ENCODE peak calls at places on chromosomes 2 and 18, in four cellular contexts. One of them, this sample, is unnamed.

GRCh38 chr2:219057709-219058540 is 2.8 kb downstream of the IHH start:
- DNase-seq in endothelial cell of umbilical vein: peak; percentile 60
- DNase-seq in HCT116: peak; percentile 26
- DNase-seq in HepG2: peak; percentile 62
- DNase-seq in this sample: peak; percentile 78

GRCh38 chr2:127187081-127187775 is 32.9 kb downstream of the CYP27C1 start:
- DNase-seq in HepG2: no peak
- DNase-seq in HCT116: no peak
- DNase-seq in endothelial cell of umbilical vein: no peak
- DNase-seq in this sample: peak; percentile 30

GRCh38 chr2:166812166-166812891 is 76.0 kb upstream of the XIRP2 start:
- DNase-seq in endothelial cell of umbilical vein: no peak
- DNase-seq in HCT116: no peak
- DNase-seq in HepG2: no peak
- DNase-seq in this sample: no peak

GRCh38 chr2:85441859-85442258 is 23.3 kb downstream of the SH2D6 start:
- DNase-seq in HepG2: no peak
- DNase-seq in HCT116: no peak
- DNase-seq in endothelial cell of umbilical vein: no peak
- DNase-seq in this sample: no peak

GRCh38 chr2:2735041-2735440 is 404.0 kb upstream of the MYT1L start:
- DNase-seq in HCT116: no peak
- DNase-seq in endothelial cell of umbilical vein: no peak
- DNase-seq in HepG2: no peak
- DNase-seq in this sample: no peak

GRCh38 chr18:39840406-39840805 is 2114.6 kb upstream of the PIK3C3 start:
- DNase-seq in endothelial cell of umbilical vein: peak; percentile 69
- DNase-seq in HepG2: no peak
- DNase-seq in HCT116: no peak
- DNase-seq in this sample: no peak

GRCh38 chr2:223587301-223587700 is 14.9 kb downstream of the SCG2 start:
- DNase-seq in endothelial cell of umbilical vein: no peak
- DNase-seq in HepG2: no peak
- DNase-seq in HCT116: no peak
- DNase-seq in this sample: no peak

GRCh38 chr2:55768991-55769390 is 75.3 kb upstream of the PNPT1 start:
- DNase-seq in HepG2: no peak
- DNase-seq in endothelial cell of umbilical vein: no peak
- DNase-seq in HCT116: no peak
- DNase-seq in this sample: no peak

GRCh38 chr18:3648695-3649094 is 198.7 kb downstream of the TGIF1 start:
- DNase-seq in HCT116: no peak
- DNase-seq in endothelial cell of umbilical vein: no peak
- DNase-seq in HepG2: no peak
- DNase-seq in this sample: no peak

GRCh38 chr2:173401716-173402326 is 47.1 kb downstream of the CDCA7 start:
- DNase-seq in HepG2: no peak
- DNase-seq in endothelial cell of umbilical vein: peak; percentile 16
- DNase-seq in HCT116: no peak
- DNase-seq in this sample: no peak

DNA sequence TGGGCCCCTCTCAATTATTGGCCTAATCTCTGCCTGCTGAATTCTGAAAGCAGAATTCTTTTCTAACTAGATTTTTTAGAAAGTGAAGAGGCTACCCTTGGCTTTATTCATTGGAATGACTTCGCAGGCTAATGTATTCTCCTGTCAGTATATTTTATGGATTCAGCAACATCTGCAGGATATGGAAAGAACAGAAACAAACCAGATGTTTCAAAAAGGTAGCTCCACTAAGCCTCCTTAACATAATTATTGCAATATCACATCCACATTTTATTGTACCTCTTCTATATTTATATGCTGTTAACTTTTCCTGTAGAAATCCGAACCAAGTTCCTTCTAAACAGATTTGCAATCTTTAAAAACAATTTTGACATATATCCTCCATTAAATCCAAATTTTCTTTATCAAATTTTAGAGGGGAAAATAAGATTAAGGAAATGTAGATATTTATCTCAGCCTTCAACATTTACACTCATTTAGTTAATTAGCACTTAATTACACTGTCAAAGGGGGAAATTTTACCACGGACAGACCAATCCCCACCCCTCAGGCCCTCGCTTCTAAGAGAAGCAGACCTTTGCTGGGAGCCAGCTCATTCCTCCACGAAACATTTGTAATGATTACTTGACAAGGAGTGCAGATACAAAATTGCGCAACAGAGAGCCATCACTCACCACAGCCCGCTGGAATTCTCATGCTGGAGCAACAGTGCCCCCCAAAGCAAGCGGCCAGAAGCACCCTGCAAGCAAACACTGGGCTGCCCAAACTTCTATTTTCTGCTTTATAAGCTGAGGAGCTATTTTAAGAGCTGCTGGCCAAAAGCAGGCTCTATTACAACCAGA is 253.4 kb downstream of the ETAA1 start:
- DNase-seq in HCT116: peak; percentile 6
- DNase-seq in endothelial cell of umbilical vein: peak; percentile 65
- DNase-seq in HepG2: peak; percentile 63
- DNase-seq in this sample: peak; percentile 96
- TF ChIP-seq POLR2A in HCT116: no peak
- TF ChIP-seq POLR2A in endothelial cell of umbilical vein: no peak
- TF ChIP-seq POLR2A in HepG2: no peak
- TF ChIP-seq POLR2A in this sample: no peak

GRCh38 chr2:98454500-98455235 is 10.0 kb downstream of the INPP4A start:
- DNase-seq in HepG2: no peak
- DNase-seq in endothelial cell of umbilical vein: peak; percentile 56
- DNase-seq in HCT116: no peak
- DNase-seq in this sample: peak; percentile 40

GRCh38 chr2:98458667-98459380 is 14.2 kb downstream of the INPP4A start:
- DNase-seq in endothelial cell of umbilical vein: no peak
- DNase-seq in HCT116: no peak
- DNase-seq in HepG2: no peak
- DNase-seq in this sample: peak; percentile 44

GRCh38 chr2:98455494-98455976 is 10.9 kb downstream of the INPP4A start:
- DNase-seq in HepG2: no peak
- DNase-seq in endothelial cell of umbilical vein: no peak
- DNase-seq in HCT116: no peak
- DNase-seq in this sample: peak; percentile 28

GRCh38 chr2:98458207-98458606 is 13.5 kb downstream of the INPP4A start:
- DNase-seq in HCT116: no peak
- DNase-seq in HepG2: no peak
- DNase-seq in endothelial cell of umbilical vein: peak; percentile 52
- DNase-seq in this sample: no peak

DNA sequence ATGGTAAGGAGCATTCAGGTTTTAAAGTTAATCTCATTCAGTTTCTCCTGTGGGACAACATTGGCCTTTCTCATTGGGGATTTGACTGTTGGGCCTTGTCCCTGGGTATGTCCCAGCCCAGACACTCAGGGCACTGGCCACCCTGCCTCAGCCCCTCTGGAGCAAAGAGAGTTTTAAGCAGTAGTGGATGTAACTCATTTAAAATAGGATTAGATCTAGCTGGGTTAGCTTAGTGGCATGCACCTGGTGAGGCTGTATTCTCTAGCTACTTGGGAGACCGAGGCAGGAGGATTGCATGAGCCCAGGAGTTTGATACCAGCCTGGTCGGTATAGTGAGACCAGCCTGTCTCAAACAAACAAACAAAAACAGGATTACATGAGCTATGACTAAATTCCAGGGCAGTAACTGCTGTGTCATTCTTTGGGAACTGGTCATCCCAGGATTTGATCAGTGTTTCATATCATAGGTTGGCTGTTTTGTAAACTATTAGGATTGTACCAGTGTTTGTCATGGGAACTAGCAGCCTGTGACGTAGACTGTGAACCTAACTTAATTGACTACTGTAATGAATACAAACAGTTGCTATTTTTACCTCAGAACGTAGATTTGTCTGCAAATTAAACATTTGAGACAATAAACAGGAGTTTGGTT is 12.5 kb downstream of the INPP4A start:
- DNase-seq in HepG2: no peak
- DNase-seq in HCT116: no peak
- DNase-seq in endothelial cell of umbilical vein: peak; percentile 45
- DNase-seq in this sample: no peak
- TF ChIP-seq POLR2AphosphoS5 in HepG2: no peak
- TF ChIP-seq POLR2AphosphoS5 in HCT116: no peak
- TF ChIP-seq POLR2AphosphoS5 in endothelial cell of umbilical vein: no peak
- TF ChIP-seq POLR2AphosphoS5 in this sample: peak; percentile 25

DNA sequence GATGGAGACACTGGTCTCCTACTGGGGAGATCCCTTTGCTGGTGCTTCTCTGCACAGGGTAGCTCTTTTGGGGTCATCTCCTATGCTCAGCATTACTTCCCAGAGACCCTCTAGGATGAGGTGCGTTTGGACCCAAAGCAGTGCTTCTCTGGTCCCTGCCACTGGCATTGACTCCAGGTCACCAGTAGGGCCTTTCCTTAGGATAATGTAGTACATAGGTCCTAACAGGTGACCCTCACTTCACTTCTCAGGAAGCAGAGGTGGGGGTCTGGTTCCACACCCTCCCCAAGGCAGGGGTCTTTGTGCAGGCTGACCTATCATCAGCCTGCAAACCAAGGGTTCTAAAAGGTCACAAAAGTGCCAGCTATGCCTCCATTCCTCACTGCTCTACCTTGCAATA is 145.8 kb upstream of the HS6ST1 start:
- DNase-seq in endothelial cell of umbilical vein: no peak
- DNase-seq in HepG2: no peak
- DNase-seq in HCT116: no peak
- DNase-seq in this sample: no peak
- H3K9me3 ChIP-seq in endothelial cell of umbilical vein: no peaks in the 10 kb centered on the region
- H3K9me3 ChIP-seq in HepG2: peaks cover 20% of the 10 kb centered on the region
- H3K9me3 ChIP-seq in HCT116: peaks cover 9% of the 10 kb centered on the region
- H3K9me3 ChIP-seq in this sample: peaks cover 8% of the 10 kb centered on the region

DNA sequence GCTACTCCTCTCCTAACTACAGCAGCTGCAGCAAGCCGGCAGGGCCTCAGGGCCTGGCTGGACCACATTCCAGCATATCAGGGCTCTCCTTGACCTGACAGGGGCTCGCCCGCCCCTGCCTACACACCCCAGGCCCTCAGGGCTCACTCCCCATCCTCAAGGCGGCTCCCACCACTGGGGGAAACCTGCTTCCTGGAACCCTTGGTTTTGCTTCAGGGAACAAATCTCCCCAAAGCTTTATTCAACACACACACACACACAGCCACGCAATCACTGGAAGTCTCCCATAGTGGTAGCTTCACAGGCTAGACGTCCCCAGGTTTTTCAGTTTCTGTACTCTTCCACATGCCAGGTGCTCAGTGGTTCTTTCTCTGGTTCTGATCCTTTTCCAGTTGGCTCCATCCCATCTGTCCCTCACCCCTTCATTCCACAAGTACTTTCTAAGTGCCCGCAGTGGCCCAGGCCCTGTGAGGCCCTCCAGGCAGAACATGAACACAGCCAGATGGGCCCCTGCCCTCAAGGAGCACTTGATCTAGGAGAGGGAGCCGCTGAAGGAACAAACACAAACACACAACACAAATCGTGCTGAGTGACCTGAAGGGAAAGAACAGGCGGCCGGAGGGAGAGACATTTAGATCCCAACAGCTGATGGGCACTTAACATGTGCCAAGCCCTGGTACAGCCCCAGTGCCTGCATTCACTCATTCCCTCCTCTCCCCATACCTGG is 51.1 kb downstream of the TNS1 start:
- DNase-seq in endothelial cell of umbilical vein: no peak
- DNase-seq in HepG2: no peak
- DNase-seq in HCT116: no peak
- DNase-seq in this sample: peak; percentile 65
- TF ChIP-seq POLR2A in endothelial cell of umbilical vein: no peak
- TF ChIP-seq POLR2A in HepG2: no peak
- TF ChIP-seq POLR2A in HCT116: no peak
- TF ChIP-seq POLR2A in this sample: no peak

DNA sequence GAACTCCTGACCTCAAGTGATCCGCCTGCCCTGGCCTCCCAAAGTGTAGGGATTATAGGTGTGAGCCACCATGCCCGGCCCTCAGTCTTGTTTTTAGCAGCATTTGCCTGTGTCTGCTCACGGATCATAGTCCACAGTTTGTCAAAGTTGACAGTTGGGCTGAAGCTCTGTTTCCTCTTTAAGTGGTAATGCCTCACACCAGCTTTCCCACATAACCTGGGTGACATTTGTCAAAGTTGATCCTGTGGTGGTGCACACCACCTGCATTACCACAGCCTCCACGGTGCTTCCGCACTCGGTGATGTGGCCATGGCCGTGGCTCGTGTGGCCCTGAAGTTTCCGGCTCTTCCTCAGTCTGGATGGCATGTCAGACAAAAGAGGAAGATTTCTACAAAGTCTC is 27.1 kb downstream of the RAB31 start:
- DNase-seq in HCT116: no peak
- DNase-seq in HepG2: peak; percentile 54
- DNase-seq in endothelial cell of umbilical vein: no peak
- DNase-seq in this sample: no peak
- TF ChIP-seq POLR2AphosphoS5 in HCT116: no peak
- TF ChIP-seq POLR2AphosphoS5 in HepG2: no peak
- TF ChIP-seq POLR2AphosphoS5 in endothelial cell of umbilical vein: no peak
- TF ChIP-seq POLR2AphosphoS5 in this sample: no peak

GRCh38 chr2:41998201-41998781 is 49.5 kb upstream of the PKDCC start:
- DNase-seq in HCT116: no peak
- DNase-seq in HepG2: no peak
- DNase-seq in endothelial cell of umbilical vein: peak; percentile 16
- DNase-seq in this sample: no peak

GRCh38 chr2:41999882-42000281 is 47.9 kb upstream of the PKDCC start:
- DNase-seq in HCT116: no peak
- DNase-seq in endothelial cell of umbilical vein: no peak
- DNase-seq in HepG2: no peak
- DNase-seq in this sample: no peak

GRCh38 chr2:41998789-41999470 is 48.9 kb upstream of the PKDCC start:
- DNase-seq in endothelial cell of umbilical vein: no peak
- DNase-seq in HepG2: no peak
- DNase-seq in HCT116: no peak
- DNase-seq in this sample: no peak

GRCh38 chr2:42007596-42007995 is 40.2 kb upstream of the PKDCC start:
- DNase-seq in HCT116: no peak
- DNase-seq in endothelial cell of umbilical vein: no peak
- DNase-seq in HepG2: no peak
- DNase-seq in this sample: no peak

DNA sequence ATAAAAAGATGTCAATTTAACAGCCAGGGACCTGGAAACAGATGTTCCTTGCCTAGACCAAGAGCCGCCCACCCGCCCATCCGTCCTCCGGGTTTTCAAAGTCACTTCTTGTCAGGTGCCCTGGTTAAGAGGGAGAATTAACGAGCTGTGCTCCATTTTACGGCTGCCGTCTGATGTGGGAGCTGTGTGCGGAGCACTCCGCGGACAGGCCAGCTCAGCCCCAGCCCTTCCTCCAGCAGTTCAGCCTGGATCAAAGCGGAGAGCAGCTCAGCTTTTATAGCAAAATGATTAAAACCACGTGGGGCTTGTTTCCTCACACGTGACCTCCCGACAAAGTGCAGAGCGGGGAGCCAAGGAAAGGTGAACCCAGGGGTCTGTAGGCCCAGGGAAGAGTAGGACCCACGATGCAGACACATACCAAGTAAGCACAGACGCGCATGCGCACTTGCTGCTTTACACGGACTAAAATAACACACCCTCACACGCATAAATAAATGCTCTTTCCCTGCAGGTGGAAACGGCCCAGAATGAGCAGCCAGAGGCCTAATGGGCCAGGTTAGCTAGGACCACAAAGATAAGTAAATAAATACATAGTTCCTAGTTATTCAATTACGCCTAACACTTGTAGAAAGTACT is 46.0 kb upstream of the PKDCC start:
- DNase-seq in endothelial cell of umbilical vein: no peak
- DNase-seq in HCT116: no peak
- DNase-seq in HepG2: no peak
- DNase-seq in this sample: no peak
- H3K9me3 ChIP-seq in endothelial cell of umbilical vein: no peaks in the 10 kb centered on the region
- H3K9me3 ChIP-seq in HCT116: no peaks in the 10 kb centered on the region
- H3K9me3 ChIP-seq in HepG2: no peaks in the 10 kb centered on the region
- H3K9me3 ChIP-seq in this sample: no peaks in the 10 kb centered on the region